ENCODE peak calls at places on chromosomes 1 and 21, in four cellular contexts. One of them, this sample, is unnamed.

GRCh38 chr1:65147424-65148177 is 402 bp upstream of the AK4 start:
- DNase-seq in GM12878: no peak
- DNase-seq in A549: peak; percentile 20
- DNase-seq in K562: peak; percentile 82
- DNase-seq in this sample: no peak

GRCh38 chr21:37855568-37856391 is 60.5 kb downstream of the KCNJ6 start:
- DNase-seq in K562: no peak
- DNase-seq in A549: no peak
- DNase-seq in GM12878: no peak
- DNase-seq in this sample: peak; percentile 89

GRCh38 chr1:98045211-98046030 is 124.6 kb upstream of the DPYD start:
- DNase-seq in K562: no peak
- DNase-seq in GM12878: no peak
- DNase-seq in A549: peak; percentile 81
- DNase-seq in this sample: peak; percentile 62

GRCh38 chr1:44239961-44240371 is 26.7 kb downstream of the DMAP1 start:
- DNase-seq in A549: no peak
- DNase-seq in GM12878: no peak
- DNase-seq in K562: no peak
- DNase-seq in this sample: no peak

GRCh38 chr1:180636138-180636537 is 4.3 kb downstream of the XPR1 start:
- DNase-seq in K562: peak; percentile 49
- DNase-seq in A549: peak; percentile 35
- DNase-seq in GM12878: no peak
- DNase-seq in this sample: peak; percentile 26

GRCh38 chr1:234229676-234230075 is 143.6 kb upstream of the COA6 start:
- DNase-seq in GM12878: no peak
- DNase-seq in K562: no peak
- DNase-seq in A549: no peak
- DNase-seq in this sample: no peak

GRCh38 chr1:53135735-53136114 is 6.7 kb downstream of the SLC1A7 start:
- DNase-seq in A549: peak; percentile 28
- DNase-seq in K562: peak; percentile 48
- DNase-seq in GM12878: no peak
- DNase-seq in this sample: peak; percentile 89

GRCh38 chr21:44989943-44990780 is 50.3 kb downstream of the SLX9 start:
- DNase-seq in K562: no peak
- DNase-seq in A549: no peak
- DNase-seq in GM12878: no peak
- DNase-seq in this sample: no peak

GRCh38 chr1:21607549-21608529 is 61.3 kb downstream of the RAP1GAP start:
- DNase-seq in GM12878: peak; percentile 56
- DNase-seq in K562: peak; percentile 100
- DNase-seq in A549: peak; percentile 92
- DNase-seq in this sample: peak; percentile 58

GRCh38 chr21:44714905-44715304 is 3.5 kb upstream of the TSPEAR start:
- DNase-seq in A549: no peak
- DNase-seq in K562: no peak
- DNase-seq in GM12878: no peak
- DNase-seq in this sample: no peak

GRCh38 chr1:241462371-241462770 is 57.2 kb downstream of the FH start:
- DNase-seq in A549: no peak
- DNase-seq in GM12878: no peak
- DNase-seq in K562: no peak
- DNase-seq in this sample: no peak

GRCh38 chr1:111227875-111228747 is 598 bp downstream of the CHI3L2 start:
- DNase-seq in K562: no peak
- DNase-seq in GM12878: no peak
- DNase-seq in A549: peak; percentile 47
- DNase-seq in this sample: peak; percentile 93

GRCh38 chr1:163290025-163290610 is 31.6 kb upstream of the NUF2 start:
- DNase-seq in K562: no peak
- DNase-seq in A549: peak; percentile 39
- DNase-seq in GM12878: no peak
- DNase-seq in this sample: peak; percentile 49

GRCh38 chr1:39981957-39982356 is 27.0 kb downstream of the MFSD2A start:
- DNase-seq in K562: peak; percentile 36
- DNase-seq in A549: peak; percentile 26
- DNase-seq in GM12878: no peak
- DNase-seq in this sample: peak; percentile 93

GRCh38 chr1:229596961-229597699 is 28.8 kb downstream of the TAF5L start:
- DNase-seq in GM12878: no peak
- DNase-seq in K562: no peak
- DNase-seq in A549: no peak
- DNase-seq in this sample: peak; percentile 84

GRCh38 chr21:26739189-26739588 is 106.0 kb downstream of the ADAMTS1 start:
- DNase-seq in GM12878: no peak
- DNase-seq in K562: no peak
- DNase-seq in A549: no peak
- DNase-seq in this sample: peak; percentile 31

GRCh38 chr1:203906932-203907331 is 45.5 kb downstream of the SNRPE start:
- DNase-seq in GM12878: no peak
- DNase-seq in A549: peak; percentile 75
- DNase-seq in K562: no peak
- DNase-seq in this sample: peak; percentile 93

GRCh38 chr1:181033128-181033798 is 520 bp upstream of the MR1 start:
- DNase-seq in GM12878: peak; percentile 65
- DNase-seq in A549: peak; percentile 29
- DNase-seq in K562: peak; percentile 72
- DNase-seq in this sample: peak; percentile 35

GRCh38 chr1:39204441-39205081 is at the start of gene MACF1:
- DNase-seq in GM12878: no peak
- DNase-seq in K562: peak; percentile 89
- DNase-seq in A549: peak; percentile 82
- DNase-seq in this sample: peak; percentile 98

GRCh38 chr1:167093863-167094516 is at the start of gene STYXL2:
- DNase-seq in K562: no peak
- DNase-seq in A549: no peak
- DNase-seq in GM12878: no peak
- DNase-seq in this sample: no peak

GRCh38 chr1:209505044-209505443 is 78.5 kb upstream of the CAMK1G start:
- DNase-seq in K562: no peak
- DNase-seq in A549: no peak
- DNase-seq in GM12878: no peak
- DNase-seq in this sample: peak; percentile 28

GRCh38 chr1:246592695-246593094 is 26.4 kb downstream of the CNST start:
- DNase-seq in GM12878: no peak
- DNase-seq in K562: no peak
- DNase-seq in A549: no peak
- DNase-seq in this sample: peak; percentile 94

GRCh38 chr1:31581821-31582810 is 5.8 kb downstream of the TINAGL1 start:
- DNase-seq in A549: no peak
- DNase-seq in GM12878: no peak
- DNase-seq in K562: no peak
- DNase-seq in this sample: no peak
- TF ChIP-seq ELK1 in A549: no peak
- TF ChIP-seq ELK1 in GM12878: no peak
- TF ChIP-seq ELK1 in K562: no peak
- TF ChIP-seq ELK1 in this sample: no peak

GRCh38 chr1:50422675-50422945 is 633 bp downstream of the DMRTA2 start:
- DNase-seq in A549: no peak
- DNase-seq in GM12878: no peak
- DNase-seq in K562: no peak
- DNase-seq in this sample: no peak
- H3K4me3 ChIP-seq in A549: no peak overlapping the region
- H3K4me3 ChIP-seq in GM12878: no peak overlapping the region
- H3K4me3 ChIP-seq in K562: no peak overlapping the region
- H3K4me3 ChIP-seq in this sample: no peak overlapping the region

GRCh38 chr1:219837274-219837993 is 90.9 kb downstream of the SLC30A10 start:
- DNase-seq in K562: peak; percentile 87
- DNase-seq in GM12878: no peak
- DNase-seq in A549: peak; percentile 66
- DNase-seq in this sample: peak; percentile 54
- TF ChIP-seq ELK1 in K562: no peak
- TF ChIP-seq ELK1 in GM12878: no peak
- TF ChIP-seq ELK1 in A549: no peak
- TF ChIP-seq ELK1 in this sample: no peak

DNA sequence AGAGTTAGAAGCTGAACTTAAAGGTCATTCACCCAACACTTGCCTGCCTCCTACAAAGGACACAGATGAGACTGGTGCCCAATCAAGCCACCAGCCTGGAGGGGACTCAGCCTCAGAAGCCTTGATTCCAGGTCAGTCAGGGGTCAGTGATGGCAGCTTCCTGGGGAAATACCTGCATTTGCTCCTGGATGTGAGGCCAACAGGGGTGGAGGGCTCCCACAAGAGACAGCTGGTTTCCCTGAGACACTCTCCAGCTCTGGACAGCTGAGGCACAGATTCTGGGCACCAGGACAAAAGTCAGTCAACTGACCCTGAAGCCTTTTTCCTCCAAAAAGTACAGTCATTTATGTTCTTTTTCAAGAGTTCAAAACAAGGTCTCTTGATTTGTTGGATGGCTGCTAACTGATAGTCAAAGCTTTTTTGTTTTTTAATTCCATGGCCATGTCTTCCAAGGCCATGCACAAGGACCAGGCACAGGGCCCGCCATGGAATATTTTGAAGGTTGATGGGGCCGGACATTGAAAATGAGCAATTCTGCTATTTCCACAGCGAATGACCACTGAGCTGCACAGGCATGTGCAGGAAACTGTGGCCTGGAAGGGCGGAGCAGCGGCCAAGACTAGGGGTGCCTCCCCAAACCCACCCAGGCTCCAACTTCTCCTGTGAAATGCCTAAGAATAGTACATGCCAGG is 1.8 kb downstream of the C2CD2 start:
- DNase-seq in GM12878: no peak
- DNase-seq in A549: no peak
- DNase-seq in K562: no peak
- DNase-seq in this sample: no peak
- H3K4me3 ChIP-seq in GM12878: peak overlapping the region; percentile 78
- H3K4me3 ChIP-seq in A549: no peak overlapping the region
- H3K4me3 ChIP-seq in K562: no peak overlapping the region
- H3K4me3 ChIP-seq in this sample: peak overlapping the region; percentile 92